ENCODE peak calls at places on chromosomes 12 and 14, in six cellular contexts. B, N, S, V, Z and W are unnamed samples.

GRCh38 chr12:53942467-53942997 is 3.9 kb downstream of the HOXC13 start:
- DNase-seq in B (no peak), N (no peak), S (no peak), V (no peak), Z (no peak), W (no peak)

GRCh38 chr12:52884526-52885293 is 20.2 kb downstream of the KRT8 start:
- DNase-seq in B (peak; percentile 11), N (peak; percentile 86), S (peak; percentile 34), V (peak; percentile 82), Z (peak; percentile 83), W (peak; percentile 84)

GRCh38 chr14:78022059-78022458 is 148.1 kb upstream of the NRXN3 start:
- DNase-seq in B (no peak), N (peak; percentile 51), S (peak; percentile 49), V (peak; percentile 38), Z (peak; percentile 87), W (peak; percentile 90)

GRCh38 chr12:109606261-109607028 is 32.9 kb downstream of the MVK start:
- DNase-seq in B (no peak), N (peak; percentile 70), S (no peak), V (no peak), Z (peak; percentile 98), W (peak; percentile 69)

GRCh38 chr12:1907652-1908611 is 10.5 kb downstream of the CACNA2D4 start:
- DNase-seq in B (no peak), N (no peak), S (no peak), V (no peak), Z (no peak), W (no peak)

GRCh38 chr12:93079271-93079670 is 150.2 kb upstream of the EEA1 start:
- DNase-seq in B (no peak), N (no peak), S (no peak), V (no peak), Z (no peak), W (no peak)

GRCh38 chr12:85874064-85874463 is at the start of gene NTS:
- DNase-seq in B (no peak), N (no peak), S (no peak), V (no peak), Z (peak; percentile 42), W (peak; percentile 63)

GRCh38 chr14:48983355-48983888 is 602.8 kb downstream of the RPS29 start:
- DNase-seq in B (no peak), N (no peak), S (no peak), V (no peak), Z (no peak), W (no peak)

GRCh38 chr12:105721051-105721825 is 390.7 kb downstream of the C12orf75 start:
- DNase-seq in B (no peak), N (no peak), S (peak; percentile 76), V (no peak), Z (peak; percentile 59), W (no peak)

GRCh38 chr14:51609251-51609986 is 42.3 kb upstream of the FRMD6 start:
- DNase-seq in B (no peak), N (no peak), S (peak; percentile 42), V (no peak), Z (no peak), W (no peak)

GRCh38 chr12:64160718-64161060 is 61.4 kb downstream of the KICS2 start:
- DNase-seq in B (no peak), N (no peak), S (peak; percentile 87), V (no peak), Z (no peak), W (no peak)

GRCh38 chr12:89960011-89960507 is 251.4 kb upstream of the ATP2B1 start:
- DNase-seq in B (no peak), N (no peak), S (no peak), V (no peak), Z (no peak), W (no peak)

GRCh38 chr14:69424139-69424923 is 25.8 kb downstream of the SLC39A9 start:
- DNase-seq in B (no peak), N (no peak), S (peak; percentile 17), V (no peak), Z (no peak), W (no peak)

GRCh38 chr12:13154027-13154538 is 42.4 kb upstream of the EMP1 start:
- DNase-seq in B (no peak), N (no peak), S (peak; percentile 54), V (no peak), Z (no peak), W (no peak)

GRCh38 chr14:77912754-77913556 is 113.0 kb downstream of the ADCK1 start:
- DNase-seq in B (no peak), N (no peak), S (no peak), V (no peak), Z (no peak), W (peak; percentile 28)

GRCh38 chr14:53670701-53671100 is 285.9 kb downstream of the BMP4 start:
- DNase-seq in B (no peak), N (no peak), S (peak; percentile 44), V (no peak), Z (no peak), W (no peak)

GRCh38 chr12:3810016-3810370 is 57.1 kb upstream of the CRACR2A start:
- DNase-seq in B (no peak), N (no peak), S (no peak), V (no peak), Z (no peak), W (no peak)

GRCh38 chr12:25416516-25416915 is 136.6 kb downstream of the LMNTD1 start:
- DNase-seq in B (no peak), N (no peak), S (no peak), V (no peak), Z (no peak), W (no peak)